ENCODE peak calls at places on chromosome 19, in five cellular contexts. A is endothelial cell; J is activated naive CD4-positive, alpha-beta T cell treated with anti-CD3 and anti-CD28 coated beads, Interleukin-2, amount 10 ng/mL, durations not matched to agents 7 days and 5 days; L is activated gamma-delta T cell treated with anti-CD3 and anti-CD28 coated beads, Interleukin-2, amount 50 U/mL, for 16 hours; O is HFF-Myc. T is an unnamed sample.
A peak's percentile ranks its signal among the peaks of the same experiment; 100 is the strongest.

GRCh38 chr19:6777434-6777833 is 4.9 kb downstream of the VAV1 start:
- DNase-seq in O (no peak), L (no peak), A (no peak), J (no peak), T (no peak)

GRCh38 chr19:32599736-32600157 is 18.8 kb downstream of the PDCD5 start:
- DNase-seq in L (peak; percentile 11), A (peak; percentile 49), J (peak; percentile 55), O (peak; percentile 19), T (no peak)

GRCh38 chr19:16828990-16829821 is at the start of gene SIN3B:
- DNase-seq in J (peak; percentile 87), L (peak; percentile 79), O (peak; percentile 51), A (peak; percentile 87), T (peak; percentile 68)

GRCh38 chr19:42285546-42285945 is 16.4 kb upstream of the PRR19 start:
- DNase-seq in L (no peak), A (no peak), O (no peak), J (no peak), T (no peak)

GRCh38 chr19:16398530-16399241 is 73.1 kb downstream of the EPS15L1 start:
- DNase-seq in A (no peak), L (no peak), J (no peak), O (no peak), T (no peak)

GRCh38 chr19:23525265-23525862 is 130.1 kb upstream of the ZNF91 start:
- DNase-seq in J (no peak), L (no peak), A (no peak), O (no peak), T (no peak)

GRCh38 chr19:35718345-35719041 is 690 bp downstream of the KMT2B start:
- DNase-seq in O (no peak), A (peak; percentile 45), L (peak; percentile 39), J (peak; percentile 70), T (peak; percentile 46)

GRCh38 chr19:11286312-11286974 is 9.5 kb upstream of the TSPAN16 start:
- DNase-seq in J (no peak), O (no peak), A (no peak), L (no peak), T (no peak)

GRCh38 chr19:50639121-50640112 is at the start of gene SYT3:
- DNase-seq in L (no peak), J (peak; percentile 24), A (no peak), O (no peak), T (no peak)

GRCh38 chr19:516884-517424 is 9.7 kb downstream of the TPGS1 start:
- DNase-seq in O (no peak), A (no peak), L (no peak), J (no peak), T (no peak)

GRCh38 chr19:782195-783043 is 14.8 kb upstream of the PTBP1 start:
- DNase-seq in J (no peak), O (no peak), A (peak; percentile 37), L (no peak), T (no peak)

GRCh38 chr19:3873151-3873550 is 4.3 kb upstream of the ZFR2 start:
- DNase-seq in J (no peak), A (no peak), L (no peak), O (no peak), T (no peak)

GRCh38 chr19:42198676-42199439 is 18.6 kb downstream of the DEDD2 start:
- DNase-seq in J (peak; percentile 93), A (no peak), O (no peak), L (peak; percentile 65), T (peak; percentile 86)

GRCh38 chr19:29798783-29799182 is 13.0 kb upstream of the CCNE1 start:
- DNase-seq in L (no peak), J (no peak), A (no peak), O (no peak), T (no peak)

GRCh38 chr19:39645800-39646411 is 9.8 kb upstream of the LGALS16 start:
- DNase-seq in A (peak; percentile 53), O (peak; percentile 3), L (no peak), J (peak; percentile 57), T (no peak)

GRCh38 chr19:56113071-56113632 is 7.9 kb downstream of the ZNF787 start:
- DNase-seq in J (no peak), L (no peak), A (no peak), O (no peak), T (no peak)

GRCh38 chr19:45976180-45976579 is 2.5 kb upstream of the NOVA2 start:
- DNase-seq in O (no peak), L (no peak), A (no peak), J (no peak), T (no peak)

GRCh38 chr19:33779849-33780248 is 16.8 kb upstream of the KCTD15 start:
- DNase-seq in L (no peak), O (no peak), A (no peak), J (no peak), T (no peak)

GRCh38 chr19:9793051-9793591 is 24.6 kb upstream of the ZNF846 start:
- DNase-seq in J (peak; percentile 78), O (no peak), L (peak; percentile 53), A (no peak), T (no peak)

GRCh38 chr19:3404324-3405260 is 38.2 kb downstream of the NFIC start:
- DNase-seq in O (peak; percentile 71), J (no peak), A (no peak), L (no peak), T (no peak)

GRCh38 chr19:11005521-11005920 is 44.7 kb downstream of the SMARCA4 start:
- DNase-seq in A (no peak), J (no peak), L (no peak), O (no peak), T (no peak)

GRCh38 chr19:42311612-42312160 is 1.4 kb upstream of the TMEM145 start:
- DNase-seq in L (no peak), O (no peak), J (no peak), A (no peak), T (no peak)

GRCh38 chr19:30158893-30159245 is 213.3 kb upstream of the ZNF536 start:
- DNase-seq in J (no peak), L (no peak), A (no peak), O (no peak), T (no peak)

GRCh38 chr19:29966594-29967249 is 24.7 kb downstream of the URI1 start:
- DNase-seq in A (no peak), O (no peak), L (no peak), J (no peak), T (no peak)

GRCh38 chr19:19535311-19536191 is 2.5 kb upstream of the CILP2 start:
- DNase-seq in O (no peak), A (no peak), L (no peak), J (no peak), T (no peak)

GRCh38 chr19:57406516-57407123 is 4.3 kb upstream of the ZNF17 start:
- DNase-seq in A (peak; percentile 81), J (peak; percentile 83), L (peak; percentile 61), O (no peak), T (peak; percentile 50)

GRCh38 chr19:46081928-46082727 is 41.3 kb upstream of the IGFL4 start:
- DNase-seq in A (peak; percentile 31), J (no peak), L (no peak), O (no peak), T (no peak)

GRCh38 chr19:34734601-34735103 is 609 bp downstream of the ZNF181 start:
- DNase-seq in O (no peak), J (no peak), L (no peak), A (no peak), T (no peak)

GRCh38 chr19:42576241-42576640 is 18.5 kb downstream of the CEACAM8 start:
- DNase-seq in O (no peak), J (no peak), A (no peak), L (no peak), T (no peak)

GRCh38 chr19:52638601-52639000 is 446 bp upstream of the ZNF83 start:
- DNase-seq in A (peak; percentile 17), J (peak; percentile 23), L (no peak), O (no peak), T (no peak)

GRCh38 chr19:4088975-4089374 is 22.3 kb upstream of the ZBTB7A start:
- DNase-seq in L (peak; percentile 45), A (no peak), O (no peak), J (peak; percentile 86), T (no peak)

GRCh38 chr19:16537111-16537510 is 5.1 kb downstream of the CHERP start:
- DNase-seq in A (no peak), L (no peak), O (no peak), J (no peak), T (no peak)

GRCh38 chr19:5001547-5002131 is 32.7 kb downstream of the KDM4B start:
- DNase-seq in J (peak; percentile 45), O (peak; percentile 81), L (no peak), A (peak; percentile 65), T (no peak)

GRCh38 chr19:8973501-8974091 is 36.6 kb downstream of the MUC16 start:
- DNase-seq in O (no peak), J (peak; percentile 23), L (no peak), A (no peak), T (no peak)

GRCh38 chr19:14525729-14526128 is 3.7 kb upstream of the TECR start:
- DNase-seq in J (no peak), L (no peak), A (no peak), O (no peak), T (no peak)

GRCh38 chr19:17183858-17184271 is 31.3 kb upstream of the USE1 start:
- DNase-seq in O (no peak), J (peak; percentile 51), A (no peak), L (no peak), T (no peak)

GRCh38 chr19:45391346-45391745 is 13.5 kb downstream of the PPP1R13L start:
- DNase-seq in O (no peak), J (no peak), L (no peak), A (no peak), T (no peak)

T was measured in NK-92 treated with Interleukin-12 subunit alpha and Interleukin-12 subunit beta, amount 100 ng/mL, for 24 hours.